ENCODE peak calls at places on chromosome 5, in eight cellular contexts. D is GM12892; M is epithelial cell of esophagus; F is stimulated activated CD8-positive, alpha-beta memory T cell treated with anti-CD3 and anti-CD28 coated beads, Interleukin-2, amount 100 ng/mL, for 48 hours; R is HTR-8/SVneo; Q is endothelial cell; Y is NCI-H1417; Z is retina. J is an unnamed sample.

GRCh38 chr5:64074533-64074932 is 91.1 kb upstream of the RNF180 start:
- DNase-seq in Y (peak), Q (peak), R (peak), Z (peak), F (no peak), D (no peak), M (peak), J (no peak)

GRCh38 chr5:154829181-154829588 is 21.2 kb downstream of the FAXDC2 start:
- DNase-seq in D (no peak), M (peak), R (no peak), Y (peak), Q (no peak), F (no peak), Z (no peak), J (no peak)

GRCh38 chr5:164235176-164235914 is 729.9 kb downstream of the MAT2B start:
- DNase-seq in F (no peak), M (peak), Y (no peak), Z (no peak), D (no peak), R (peak), Q (no peak), J (no peak)

GRCh38 chr5:72079288-72079687 is 28.0 kb upstream of the MAP1B start:
- DNase-seq in Z (no peak), M (no peak), Y (no peak), D (no peak), F (no peak), Q (peak), R (peak), J (no peak)

GRCh38 chr5:96439477-96440184 is 6.6 kb upstream of the PCSK1 start:
- DNase-seq in Y (no peak), D (no peak), M (no peak), F (no peak), R (no peak), Z (no peak), Q (no peak), J (no peak)

GRCh38 chr5:159230657-159231056 is 21.3 kb upstream of the RNF145 start:
- DNase-seq in D (no peak), R (no peak), F (no peak), Q (no peak), M (peak), Y (no peak), Z (no peak), J (no peak)

GRCh38 chr5:157559301-157559700 is 16.3 kb downstream of the ADAM19 start:
- DNase-seq in D (no peak), Y (no peak), F (no peak), Q (no peak), R (peak), Z (no peak), M (peak), J (no peak)

GRCh38 chr5:180640301-180640764 is 9.1 kb downstream of the FLT4 start:
- DNase-seq in Q (no peak), M (no peak), Y (no peak), D (peak), F (no peak), Z (no peak), R (no peak), J (no peak)

GRCh38 chr5:39755986-39756385 is 331.2 kb upstream of the DAB2 start:
- DNase-seq in D (no peak), M (peak), Q (no peak), F (no peak), R (peak), Z (no peak), Y (no peak), J (no peak)

GRCh38 chr5:150670275-150670960 is 9.4 kb downstream of the MYOZ3 start:
- DNase-seq in Z (no peak), M (no peak), Q (no peak), Y (no peak), F (no peak), D (no peak), R (no peak), J (no peak)

GRCh38 chr5:162956570-162956969 is 480.8 kb upstream of the CCNG1 start:
- DNase-seq in D (no peak), F (no peak), Z (no peak), R (no peak), Q (no peak), M (no peak), Y (no peak), J (no peak)

GRCh38 chr5:40258205-40258604 is 421.5 kb upstream of the PTGER4 start:
- DNase-seq in Z (no peak), R (no peak), Y (no peak), Q (peak), F (no peak), D (no peak), M (peak), J (no peak)

GRCh38 chr5:149580808-149581191 is 498 bp upstream of the ARHGEF37 start:
- DNase-seq in M (no peak), R (no peak), Q (no peak), D (no peak), Y (no peak), Z (no peak), F (no peak), J (no peak)

GRCh38 chr5:17951392-17952169 is 317.3 kb downstream of the TAF11L14 start:
- DNase-seq in Q (peak), M (peak), Y (no peak), F (no peak), D (no peak), R (no peak), Z (no peak), J (no peak)

GRCh38 chr5:169637085-169637855 is at the start of gene DOCK2:
- DNase-seq in Y (no peak), D (peak), R (no peak), F (peak), Z (peak), Q (peak), M (no peak), J (peak)

GRCh38 chr5:59335544-59335943 is 558.0 kb downstream of the PDE4D start:
- DNase-seq in M (no peak), D (no peak), Q (no peak), Z (no peak), R (no peak), Y (no peak), F (no peak), J (no peak)

GRCh38 chr5:88214655-88215054 is 54.0 kb downstream of the TMEM161B start:
- DNase-seq in R (no peak), M (no peak), F (no peak), Y (no peak), D (no peak), Z (no peak), Q (no peak), J (no peak)

GRCh38 chr5:107968465-107968864 is 297.7 kb upstream of the EFNA5 start:
- DNase-seq in R (no peak), M (no peak), D (no peak), Z (no peak), Y (no peak), F (no peak), Q (no peak), J (no peak)

GRCh38 chr5:169064093-169064492 is 236.8 kb downstream of the SLIT3 start:
- DNase-seq in D (no peak), R (no peak), M (no peak), Z (no peak), Q (no peak), F (no peak), Y (no peak), J (no peak)

GRCh38 chr5:172868924-172869565 is 35.0 kb downstream of the ERGIC1 start:
- DNase-seq in Q (no peak), R (peak), Z (no peak), F (no peak), D (no peak), Y (no peak), M (peak), J (no peak)

GRCh38 chr5:112109331-112109993 is 309.6 kb downstream of the EPB41L4A start:
- DNase-seq in M (peak), F (no peak), R (peak), D (no peak), Y (no peak), Q (no peak), Z (no peak), J (no peak)

GRCh38 chr5:56290378-56291057 is 57.4 kb upstream of the ANKRD55 start:
- DNase-seq in D (no peak), Y (no peak), R (no peak), Q (no peak), M (no peak), F (no peak), Z (no peak), J (no peak)

GRCh38 chr5:1285141-1285540 is 9.7 kb downstream of the TERT start:
- DNase-seq in M (no peak), D (no peak), F (no peak), Q (no peak), R (no peak), Y (no peak), Z (no peak), J (no peak)

GRCh38 chr5:36728697-36729543 is 122.5 kb downstream of the SLC1A3 start:
- DNase-seq in R (peak), D (peak), M (peak), Q (no peak), Y (peak), Z (peak), F (no peak), J (no peak)

GRCh38 chr5:57004800-57005199 is 52.9 kb upstream of the MIER3 start:
- DNase-seq in D (no peak), M (peak), Z (no peak), Y (no peak), R (no peak), Q (no peak), F (no peak), J (no peak)

GRCh38 chr5:136018814-136019777 is 9.7 kb upstream of the TGFBI start:
- DNase-seq in Z (no peak), D (no peak), R (peak), M (peak), Q (no peak), Y (no peak), F (no peak), J (no peak)

GRCh38 chr5:136232316-136232715 is 39.4 kb upstream of the SMIM32 start:
- DNase-seq in D (no peak), Z (no peak), M (no peak), R (no peak), F (no peak), Q (no peak), Y (no peak), J (no peak)

GRCh38 chr5:168946363-168946762 is 354.6 kb downstream of the SLIT3 start:
- DNase-seq in Q (peak), F (no peak), Z (peak), Y (peak), R (no peak), D (no peak), M (no peak), J (no peak)

GRCh38 chr5:163915481-163915961 is 410.1 kb downstream of the MAT2B start:
- DNase-seq in R (peak), M (no peak), Q (no peak), F (no peak), Y (no peak), Z (no peak), D (no peak), J (no peak)

GRCh38 chr5:172769598-172770373 is 1.2 kb downstream of the DUSP1 start:
- DNase-seq in F (no peak), R (no peak), M (no peak), Y (no peak), Z (peak), Q (no peak), D (no peak), J (no peak)

GRCh38 chr5:135106610-135107009 is 72.6 kb upstream of the PITX1 start:
- DNase-seq in R (no peak), D (no peak), F (no peak), Z (no peak), Y (no peak), M (peak), Q (no peak), J (no peak)

GRCh38 chr5:56481998-56482698 is 249.0 kb upstream of the ANKRD55 start:
- DNase-seq in D (no peak), Z (no peak), R (no peak), Q (no peak), M (no peak), F (no peak), Y (no peak), J (no peak)

GRCh38 chr5:75620184-75620959 is 9.1 kb downstream of the ANKDD1B start:
- DNase-seq in D (no peak), R (no peak), F (no peak), Z (no peak), Y (no peak), M (peak), Q (no peak), J (no peak)

GRCh38 chr5:58457040-58457439 is 2.8 kb downstream of the PLK2 start:
- DNase-seq in M (peak), Z (no peak), Y (no peak), D (no peak), F (no peak), R (no peak), Q (no peak), J (no peak)

GRCh38 chr5:1505506-1506241 is 18.1 kb downstream of the LPCAT1 start:
- DNase-seq in Q (no peak), Y (peak), M (no peak), F (no peak), Z (no peak), D (no peak), R (no peak), J (no peak)